ENCODE peak calls at places on chromosomes 6 and 20, in five cellular contexts. One of them, this sample, is unnamed.

GRCh38 chr6:143139239-143139784 is 78.6 kb downstream of the AIG1 start:
- DNase-seq in heart left ventricle: no peak
- DNase-seq in sigmoid colon: no peak
- DNase-seq in astrocyte of the spinal cord: no peak
- DNase-seq in HL-60: no peak
- DNase-seq in this sample: no peak

GRCh38 chr20:37526839-37527637 is 638 bp downstream of the BLCAP start:
- DNase-seq in heart left ventricle: peak
- DNase-seq in sigmoid colon: no peak
- DNase-seq in astrocyte of the spinal cord: no peak
- DNase-seq in HL-60: peak
- DNase-seq in this sample: no peak

GRCh38 chr6:163643866-163644265 is 229.3 kb downstream of the QKI start:
- DNase-seq in heart left ventricle: no peak
- DNase-seq in sigmoid colon: no peak
- DNase-seq in astrocyte of the spinal cord: no peak
- DNase-seq in HL-60: no peak
- DNase-seq in this sample: no peak

GRCh38 chr20:11166716-11167115 is 492.9 kb upstream of the JAG1 start:
- DNase-seq in heart left ventricle: no peak
- DNase-seq in sigmoid colon: no peak
- DNase-seq in astrocyte of the spinal cord: no peak
- DNase-seq in HL-60: no peak
- DNase-seq in this sample: no peak

GRCh38 chr20:46215913-46216707 is 92.2 kb downstream of the CDH22 start:
- DNase-seq in heart left ventricle: peak
- DNase-seq in sigmoid colon: no peak
- DNase-seq in astrocyte of the spinal cord: peak
- DNase-seq in HL-60: no peak
- DNase-seq in this sample: no peak

GRCh38 chr6:151181701-151182367 is 57.9 kb upstream of the AKAP12 start:
- DNase-seq in heart left ventricle: no peak
- DNase-seq in sigmoid colon: no peak
- DNase-seq in astrocyte of the spinal cord: no peak
- DNase-seq in HL-60: no peak
- DNase-seq in this sample: no peak

GRCh38 chr20:53642196-53643030 is 48.8 kb upstream of the ZNF217 start:
- DNase-seq in heart left ventricle: peak
- DNase-seq in sigmoid colon: no peak
- DNase-seq in astrocyte of the spinal cord: peak
- DNase-seq in HL-60: peak
- DNase-seq in this sample: no peak

GRCh38 chr6:163328411-163328810 is 86.1 kb upstream of the QKI start:
- DNase-seq in heart left ventricle: no peak
- DNase-seq in sigmoid colon: no peak
- DNase-seq in astrocyte of the spinal cord: no peak
- DNase-seq in HL-60: no peak
- DNase-seq in this sample: no peak

GRCh38 chr6:157274116-157274470 is 49.2 kb downstream of the TMEM242 start:
- DNase-seq in heart left ventricle: no peak
- DNase-seq in sigmoid colon: no peak
- DNase-seq in astrocyte of the spinal cord: no peak
- DNase-seq in HL-60: no peak
- DNase-seq in this sample: no peak

GRCh38 chr6:104411302-104411701 is 448.4 kb downstream of the HACE1 start:
- DNase-seq in heart left ventricle: no peak
- DNase-seq in sigmoid colon: no peak
- DNase-seq in astrocyte of the spinal cord: no peak
- DNase-seq in HL-60: no peak
- DNase-seq in this sample: no peak

GRCh38 chr6:30441171-30441570 is 48.1 kb upstream of the HLA-E start:
- DNase-seq in heart left ventricle: no peak
- DNase-seq in sigmoid colon: no peak
- DNase-seq in astrocyte of the spinal cord: no peak
- DNase-seq in HL-60: no peak
- DNase-seq in this sample: no peak

GRCh38 chr20:20215976-20216727 is 151.8 kb upstream of the INSM1 start:
- DNase-seq in heart left ventricle: peak
- DNase-seq in sigmoid colon: no peak
- DNase-seq in astrocyte of the spinal cord: no peak
- DNase-seq in HL-60: no peak
- DNase-seq in this sample: no peak

GRCh38 chr6:163349696-163350095 is 64.8 kb upstream of the QKI start:
- DNase-seq in heart left ventricle: no peak
- DNase-seq in sigmoid colon: no peak
- DNase-seq in astrocyte of the spinal cord: no peak
- DNase-seq in HL-60: no peak
- DNase-seq in this sample: no peak

GRCh38 chr6:4208158-4208557 is 72.8 kb upstream of the ECI2 start:
- DNase-seq in heart left ventricle: no peak
- DNase-seq in sigmoid colon: no peak
- DNase-seq in astrocyte of the spinal cord: no peak
- DNase-seq in HL-60: no peak
- DNase-seq in this sample: no peak

GRCh38 chr6:143674466-143675114 is 3.2 kb upstream of the PHACTR2 start:
- DNase-seq in heart left ventricle: no peak
- DNase-seq in sigmoid colon: no peak
- DNase-seq in astrocyte of the spinal cord: no peak
- DNase-seq in HL-60: no peak
- DNase-seq in this sample: no peak

GRCh38 chr20:52958206-52958605 is 14.0 kb upstream of the TSHZ2 start:
- DNase-seq in heart left ventricle: no peak
- DNase-seq in sigmoid colon: no peak
- DNase-seq in astrocyte of the spinal cord: no peak
- DNase-seq in HL-60: no peak
- DNase-seq in this sample: no peak

GRCh38 chr20:57410398-57411323 is 19.5 kb downstream of the RBM38 start:
- DNase-seq in heart left ventricle: no peak
- DNase-seq in sigmoid colon: no peak
- DNase-seq in astrocyte of the spinal cord: no peak
- DNase-seq in HL-60: no peak
- DNase-seq in this sample: no peak

GRCh38 chr6:168090064-168090690 is 11.2 kb upstream of the FRMD1 start:
- DNase-seq in heart left ventricle: no peak
- DNase-seq in sigmoid colon: no peak
- DNase-seq in astrocyte of the spinal cord: no peak
- DNase-seq in HL-60: no peak
- DNase-seq in this sample: no peak

GRCh38 chr6:71287038-71287437 is 1.6 kb upstream of the OGFRL1 start:
- DNase-seq in heart left ventricle: peak
- DNase-seq in sigmoid colon: peak
- DNase-seq in astrocyte of the spinal cord: no peak
- DNase-seq in HL-60: peak
- DNase-seq in this sample: peak

GRCh38 chr20:7859371-7859802 is 80.9 kb downstream of the HAO1 start:
- DNase-seq in heart left ventricle: no peak
- DNase-seq in sigmoid colon: no peak
- DNase-seq in astrocyte of the spinal cord: peak
- DNase-seq in HL-60: peak
- DNase-seq in this sample: no peak

GRCh38 chr6:158999669-159000403 is at the start of gene RSPH3:
- DNase-seq in heart left ventricle: peak
- DNase-seq in sigmoid colon: peak
- DNase-seq in astrocyte of the spinal cord: peak
- DNase-seq in HL-60: peak
- DNase-seq in this sample: peak
- TF ChIP-seq CTCF in heart left ventricle: peak
- TF ChIP-seq CTCF in sigmoid colon: peak
- TF ChIP-seq CTCF in astrocyte of the spinal cord: no peak
- TF ChIP-seq CTCF in HL-60: no peak
- TF ChIP-seq CTCF in this sample: no peak

GRCh38 chr6:158565482-158566040 is 5.7 kb downstream of the TMEM181 start:
- DNase-seq in heart left ventricle: no peak
- DNase-seq in sigmoid colon: no peak
- DNase-seq in astrocyte of the spinal cord: no peak
- DNase-seq in HL-60: no peak
- DNase-seq in this sample: no peak
- TF ChIP-seq CTCF in heart left ventricle: no peak
- TF ChIP-seq CTCF in sigmoid colon: no peak
- TF ChIP-seq CTCF in astrocyte of the spinal cord: peak
- TF ChIP-seq CTCF in HL-60: no peak
- TF ChIP-seq CTCF in this sample: no peak

GRCh38 chr6:87152528-87152950 is 2.8 kb upstream of the ZNF292 start:
- DNase-seq in heart left ventricle: no peak
- DNase-seq in sigmoid colon: no peak
- DNase-seq in astrocyte of the spinal cord: no peak
- DNase-seq in HL-60: no peak
- DNase-seq in this sample: no peak
- TF ChIP-seq CTCF in heart left ventricle: no peak
- TF ChIP-seq CTCF in sigmoid colon: no peak
- TF ChIP-seq CTCF in astrocyte of the spinal cord: no peak
- TF ChIP-seq CTCF in HL-60: no peak
- TF ChIP-seq CTCF in this sample: no peak

GRCh38 chr6:93927731-93928130 is 508.4 kb upstream of the EPHA7 start:
- DNase-seq in heart left ventricle: no peak
- DNase-seq in sigmoid colon: no peak
- DNase-seq in astrocyte of the spinal cord: no peak
- DNase-seq in HL-60: no peak
- DNase-seq in this sample: no peak

DNA sequence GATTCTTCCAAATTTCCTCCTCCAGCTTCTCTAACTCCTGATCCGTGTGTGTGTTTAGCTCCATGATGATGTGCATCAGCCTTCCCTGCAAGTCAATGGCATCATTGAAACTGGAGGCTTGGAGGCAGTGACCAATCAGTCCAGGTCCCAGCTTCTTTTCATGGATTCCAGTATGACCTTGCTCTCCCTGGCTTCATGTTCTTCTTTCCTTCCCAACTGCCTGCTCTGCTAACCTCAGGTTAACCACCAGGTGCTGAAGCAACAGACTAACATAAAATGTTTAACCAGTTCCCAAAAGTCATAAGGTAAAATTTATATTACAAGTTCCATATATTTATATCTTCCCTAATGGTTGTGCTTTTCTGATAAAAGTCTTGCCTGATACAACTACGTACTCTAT is 512.8 kb upstream of the EPHA7 start:
- DNase-seq in heart left ventricle: no peak
- DNase-seq in sigmoid colon: no peak
- DNase-seq in astrocyte of the spinal cord: no peak
- DNase-seq in HL-60: no peak
- DNase-seq in this sample: no peak
- TF ChIP-seq CTCF in heart left ventricle: no peak
- TF ChIP-seq CTCF in sigmoid colon: no peak
- TF ChIP-seq CTCF in astrocyte of the spinal cord: no peak
- TF ChIP-seq CTCF in HL-60: no peak
- TF ChIP-seq CTCF in this sample: no peak

GRCh38 chr6:31729979-31730630 is 1.0 kb upstream of the DDAH2 start:
- DNase-seq in heart left ventricle: peak
- DNase-seq in sigmoid colon: peak
- DNase-seq in astrocyte of the spinal cord: peak
- DNase-seq in HL-60: peak
- DNase-seq in this sample: peak
- TF ChIP-seq CTCF in heart left ventricle: no peak
- TF ChIP-seq CTCF in sigmoid colon: no peak
- TF ChIP-seq CTCF in astrocyte of the spinal cord: peak
- TF ChIP-seq CTCF in HL-60: no peak
- TF ChIP-seq CTCF in this sample: no peak

GRCh38 chr6:107655245-107655644 is 165.3 kb downstream of the SOBP start:
- DNase-seq in heart left ventricle: no peak
- DNase-seq in sigmoid colon: no peak
- DNase-seq in astrocyte of the spinal cord: no peak
- DNase-seq in HL-60: no peak
- DNase-seq in this sample: no peak
- TF ChIP-seq CTCF in heart left ventricle: peak
- TF ChIP-seq CTCF in sigmoid colon: no peak
- TF ChIP-seq CTCF in astrocyte of the spinal cord: no peak
- TF ChIP-seq CTCF in HL-60: no peak
- TF ChIP-seq CTCF in this sample: no peak

GRCh38 chr6:129860901-129861665 is at the start of gene TMEM244:
- DNase-seq in heart left ventricle: no peak
- DNase-seq in sigmoid colon: no peak
- DNase-seq in astrocyte of the spinal cord: peak
- DNase-seq in HL-60: no peak
- DNase-seq in this sample: no peak

GRCh38 chr6:129866688-129867087 is 5.6 kb upstream of the TMEM244 start:
- DNase-seq in heart left ventricle: no peak
- DNase-seq in sigmoid colon: no peak
- DNase-seq in astrocyte of the spinal cord: no peak
- DNase-seq in HL-60: no peak
- DNase-seq in this sample: no peak

GRCh38 chr6:129863664-129864063 is 2.5 kb upstream of the TMEM244 start:
- DNase-seq in heart left ventricle: no peak
- DNase-seq in sigmoid colon: no peak
- DNase-seq in astrocyte of the spinal cord: peak
- DNase-seq in HL-60: no peak
- DNase-seq in this sample: no peak

GRCh38 chr6:129866256-129866655 is 5.1 kb upstream of the TMEM244 start:
- DNase-seq in heart left ventricle: no peak
- DNase-seq in sigmoid colon: no peak
- DNase-seq in astrocyte of the spinal cord: no peak
- DNase-seq in HL-60: no peak
- DNase-seq in this sample: no peak

GRCh38 chr6:129865013-129865412 is 3.9 kb upstream of the TMEM244 start:
- DNase-seq in heart left ventricle: no peak
- DNase-seq in sigmoid colon: no peak
- DNase-seq in astrocyte of the spinal cord: no peak
- DNase-seq in HL-60: no peak
- DNase-seq in this sample: no peak
- TF ChIP-seq CTCF in heart left ventricle: no peak
- TF ChIP-seq CTCF in sigmoid colon: no peak
- TF ChIP-seq CTCF in astrocyte of the spinal cord: no peak
- TF ChIP-seq CTCF in HL-60: no peak
- TF ChIP-seq CTCF in this sample: no peak

DNA sequence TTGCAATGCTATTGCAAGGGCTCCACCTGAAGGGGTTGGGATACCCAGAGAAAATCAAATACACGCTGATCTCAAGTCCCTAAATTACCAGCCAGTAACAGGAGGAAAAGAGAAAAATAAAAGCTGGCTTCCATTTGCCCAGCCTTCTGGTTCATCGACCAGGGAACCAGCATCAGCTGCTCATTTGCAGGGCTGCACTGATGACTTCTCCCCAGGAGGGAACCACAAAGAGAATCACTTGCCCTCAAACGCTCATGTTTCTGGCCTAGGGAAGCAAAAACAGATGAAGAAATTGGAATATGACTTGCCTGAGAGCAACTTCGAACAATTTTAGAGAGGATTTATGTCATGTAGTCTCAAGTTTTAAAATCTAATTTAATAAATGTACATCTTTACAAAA is 119.7 kb downstream of the SH3BGRL2 start:
- DNase-seq in heart left ventricle: no peak
- DNase-seq in sigmoid colon: no peak
- DNase-seq in astrocyte of the spinal cord: peak
- DNase-seq in HL-60: no peak
- DNase-seq in this sample: no peak
- TF ChIP-seq CTCF in heart left ventricle: no peak
- TF ChIP-seq CTCF in sigmoid colon: no peak
- TF ChIP-seq CTCF in astrocyte of the spinal cord: no peak
- TF ChIP-seq CTCF in HL-60: no peak
- TF ChIP-seq CTCF in this sample: no peak